ENCODE peak calls at places on chromosomes 13 and 19, in four cellular contexts. One of them, this sample, is unnamed.

GRCh38 chr13:75566658-75567057 is 17.1 kb downstream of the UCHL3 start:
- DNase-seq in SK-N-SH: peak
- DNase-seq in GM12878: no peak
- DNase-seq in K562: no peak
- DNase-seq in this sample: no peak

GRCh38 chr13:109743706-109744453 is 42.5 kb downstream of the IRS2 start:
- DNase-seq in SK-N-SH: peak
- DNase-seq in GM12878: no peak
- DNase-seq in K562: no peak
- DNase-seq in this sample: no peak

GRCh38 chr13:50677687-50678463 is 165.6 kb downstream of the DLEU7 start:
- DNase-seq in SK-N-SH: no peak
- DNase-seq in GM12878: no peak
- DNase-seq in K562: no peak
- DNase-seq in this sample: no peak

GRCh38 chr13:51605698-51606097 is 21.4 kb downstream of the WDFY2 start:
- DNase-seq in SK-N-SH: no peak
- DNase-seq in GM12878: no peak
- DNase-seq in K562: no peak
- DNase-seq in this sample: no peak

GRCh38 chr13:51879133-51879532 is 17.4 kb downstream of the CCDC70 start:
- DNase-seq in SK-N-SH: no peak
- DNase-seq in GM12878: no peak
- DNase-seq in K562: no peak
- DNase-seq in this sample: no peak

GRCh38 chr19:55689366-55690108 is 14.5 kb downstream of the EPN1 start:
- DNase-seq in SK-N-SH: no peak
- DNase-seq in GM12878: no peak
- DNase-seq in K562: no peak
- DNase-seq in this sample: no peak

GRCh38 chr19:49512970-49513745 is 697 bp downstream of the FCGRT start:
- DNase-seq in SK-N-SH: peak
- DNase-seq in GM12878: no peak
- DNase-seq in K562: no peak
- DNase-seq in this sample: peak

GRCh38 chr13:31982540-31982939 is 49.0 kb upstream of the FRY start:
- DNase-seq in SK-N-SH: peak
- DNase-seq in GM12878: no peak
- DNase-seq in K562: no peak
- DNase-seq in this sample: no peak

GRCh38 chr19:58429745-58430144 is 10.2 kb downstream of the ZNF132 start:
- DNase-seq in SK-N-SH: no peak
- DNase-seq in GM12878: no peak
- DNase-seq in K562: no peak
- DNase-seq in this sample: no peak

GRCh38 chr19:39200066-39200817 is 3.5 kb downstream of the NCCRP1 start:
- DNase-seq in SK-N-SH: no peak
- DNase-seq in GM12878: no peak
- DNase-seq in K562: no peak
- DNase-seq in this sample: no peak

GRCh38 chr19:4386038-4386782 is 14.1 kb downstream of the SH3GL1 start:
- DNase-seq in SK-N-SH: no peak
- DNase-seq in GM12878: no peak
- DNase-seq in K562: no peak
- DNase-seq in this sample: no peak

GRCh38 chr13:91154553-91154952 is 192.9 kb upstream of the MIR17HG start:
- DNase-seq in SK-N-SH: no peak
- DNase-seq in GM12878: no peak
- DNase-seq in K562: no peak
- DNase-seq in this sample: no peak

GRCh38 chr19:45645631-45646344 is 6.6 kb upstream of the EML2 start:
- DNase-seq in SK-N-SH: peak
- DNase-seq in GM12878: peak
- DNase-seq in K562: peak
- DNase-seq in this sample: peak

GRCh38 chr19:35122687-35123551 is 7.3 kb downstream of the FXYD3 start:
- DNase-seq in SK-N-SH: no peak
- DNase-seq in GM12878: no peak
- DNase-seq in K562: no peak
- DNase-seq in this sample: no peak

GRCh38 chr19:28290963-28291657 is 921.8 kb downstream of the UQCRFS1 start:
- DNase-seq in SK-N-SH: no peak
- DNase-seq in GM12878: no peak
- DNase-seq in K562: no peak
- DNase-seq in this sample: peak

GRCh38 chr13:24629320-24629719 is 50.9 kb upstream of the ATP12A start:
- DNase-seq in SK-N-SH: no peak
- DNase-seq in GM12878: no peak
- DNase-seq in K562: no peak
- DNase-seq in this sample: no peak

GRCh38 chr13:23354520-23354919 is 79.0 kb downstream of the SACS start:
- DNase-seq in SK-N-SH: no peak
- DNase-seq in GM12878: no peak
- DNase-seq in K562: no peak
- DNase-seq in this sample: no peak

GRCh38 chr13:45208132-45208531 is 7.3 kb upstream of the KCTD4 start:
- DNase-seq in SK-N-SH: no peak
- DNase-seq in GM12878: no peak
- DNase-seq in K562: no peak
- DNase-seq in this sample: no peak

GRCh38 chr19:2329162-2329505 is 650 bp downstream of the SPPL2B start:
- DNase-seq in SK-N-SH: peak
- DNase-seq in GM12878: no peak
- DNase-seq in K562: no peak
- DNase-seq in this sample: no peak

GRCh38 chr13:52845334-52845761 is 3.1 kb downstream of the PCDH8 start:
- DNase-seq in SK-N-SH: peak
- DNase-seq in GM12878: no peak
- DNase-seq in K562: no peak
- DNase-seq in this sample: peak

GRCh38 chr13:50626031-50626643 is 217.4 kb downstream of the DLEU7 start:
- DNase-seq in SK-N-SH: no peak
- DNase-seq in GM12878: no peak
- DNase-seq in K562: peak
- DNase-seq in this sample: no peak

GRCh38 chr13:79966502-79966901 is 374.4 kb downstream of the SPRY2 start:
- DNase-seq in SK-N-SH: no peak
- DNase-seq in GM12878: no peak
- DNase-seq in K562: no peak
- DNase-seq in this sample: peak

GRCh38 chr19:9070066-9070465 is 16.8 kb upstream of the OR1M1 start:
- DNase-seq in SK-N-SH: no peak
- DNase-seq in GM12878: no peak
- DNase-seq in K562: no peak
- DNase-seq in this sample: peak

GRCh38 chr19:43789029-43789428 is 8.3 kb upstream of the KCNN4 start:
- DNase-seq in SK-N-SH: no peak
- DNase-seq in GM12878: no peak
- DNase-seq in K562: no peak
- DNase-seq in this sample: peak

GRCh38 chr19:28508666-28509065 is 704.3 kb downstream of the UQCRFS1 start:
- DNase-seq in SK-N-SH: no peak
- DNase-seq in GM12878: no peak
- DNase-seq in K562: no peak
- DNase-seq in this sample: no peak

GRCh38 chr19:15337202-15337601 is 4.9 kb upstream of the BRD4 start:
- DNase-seq in SK-N-SH: no peak
- DNase-seq in GM12878: no peak
- DNase-seq in K562: no peak
- DNase-seq in this sample: no peak

GRCh38 chr13:41767801-41768200 is 193.1 kb downstream of the VWA8 start:
- DNase-seq in SK-N-SH: no peak
- DNase-seq in GM12878: no peak
- DNase-seq in K562: no peak
- DNase-seq in this sample: no peak
- TF ChIP-seq USF1 in SK-N-SH: no peak
- TF ChIP-seq USF1 in GM12878: no peak
- TF ChIP-seq USF1 in K562: no peak
- TF ChIP-seq USF1 in this sample: no peak

DNA sequence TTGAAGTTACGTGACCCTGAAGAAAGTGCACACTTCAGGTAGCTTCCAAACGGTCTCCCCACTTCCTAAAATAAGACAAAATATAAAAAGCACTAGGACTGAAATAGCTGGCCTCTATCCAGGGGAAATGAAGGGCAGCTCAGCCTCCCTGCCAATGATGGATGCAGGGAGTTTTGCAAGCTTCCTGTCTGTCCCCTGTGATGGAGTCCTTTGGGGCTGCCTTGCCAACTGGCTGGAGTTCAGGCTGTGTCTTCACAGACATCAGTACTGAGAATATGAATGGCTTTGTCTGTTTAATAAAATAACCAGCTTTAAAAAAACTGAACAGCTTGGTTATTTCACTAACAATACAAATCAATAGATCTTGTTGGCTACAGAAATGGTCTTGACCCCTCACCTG is 101.4 kb upstream of the GPR12 start:
- DNase-seq in SK-N-SH: no peak
- DNase-seq in GM12878: no peak
- DNase-seq in K562: no peak
- DNase-seq in this sample: no peak
- TF ChIP-seq USF1 in SK-N-SH: no peak
- TF ChIP-seq USF1 in GM12878: no peak
- TF ChIP-seq USF1 in K562: no peak
- TF ChIP-seq USF1 in this sample: no peak

GRCh38 chr13:29315847-29316246 is 279.6 kb downstream of the SLC7A1 start:
- DNase-seq in SK-N-SH: no peak
- DNase-seq in GM12878: no peak
- DNase-seq in K562: no peak
- DNase-seq in this sample: no peak

GRCh38 chr13:29319451-29319850 is 276.0 kb downstream of the SLC7A1 start:
- DNase-seq in SK-N-SH: no peak
- DNase-seq in GM12878: no peak
- DNase-seq in K562: no peak
- DNase-seq in this sample: peak
- TF ChIP-seq USF1 in SK-N-SH: no peak
- TF ChIP-seq USF1 in GM12878: no peak
- TF ChIP-seq USF1 in K562: no peak
- TF ChIP-seq USF1 in this sample: no peak

DNA sequence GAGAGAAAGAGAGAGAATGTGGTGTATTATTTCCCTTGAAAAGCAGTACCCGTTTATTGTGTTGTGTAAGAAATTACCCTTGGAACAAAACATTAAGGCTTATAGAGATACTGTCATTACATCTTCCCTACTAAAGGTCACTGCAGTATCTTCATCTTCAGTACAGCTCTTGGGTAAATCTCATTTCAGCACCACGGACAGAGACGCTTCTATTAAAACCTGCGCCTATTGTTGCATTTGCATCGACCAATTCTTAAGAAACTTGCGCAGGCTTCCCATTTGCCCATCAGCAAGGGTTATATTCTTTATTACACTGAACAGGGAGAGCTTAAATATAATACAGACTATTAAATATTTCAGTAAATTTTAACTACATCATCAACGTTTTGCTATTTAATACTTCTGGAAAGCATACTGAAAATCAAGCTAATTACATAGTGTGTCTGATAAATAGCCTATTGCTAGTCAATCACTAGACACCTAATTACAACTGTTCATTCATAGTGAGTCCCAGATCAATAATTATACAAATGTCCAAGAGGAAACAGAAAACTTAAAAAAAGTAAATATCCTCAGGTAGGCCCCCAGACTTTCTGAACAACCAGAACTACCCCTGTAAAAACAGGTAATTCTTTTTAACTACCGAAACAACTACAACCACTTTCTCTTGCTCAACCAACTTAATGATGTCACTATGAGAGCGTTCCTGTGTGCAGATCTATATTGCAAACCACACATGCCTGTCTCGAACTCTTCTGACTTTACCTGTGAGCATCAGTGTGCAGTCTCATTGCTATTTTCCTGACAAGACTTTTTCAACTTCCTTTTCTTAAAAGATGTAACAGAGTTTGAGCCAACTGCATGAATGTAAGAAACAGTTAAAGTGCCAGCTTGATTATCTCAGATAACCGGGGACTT is 350.5 kb downstream of the LIG4 start:
- DNase-seq in SK-N-SH: peak
- DNase-seq in GM12878: no peak
- DNase-seq in K562: peak
- DNase-seq in this sample: peak
- TF ChIP-seq USF1 in SK-N-SH: no peak
- TF ChIP-seq USF1 in GM12878: no peak
- TF ChIP-seq USF1 in K562: no peak
- TF ChIP-seq USF1 in this sample: no peak

GRCh38 chr19:10104130-10104513 is 1.6 kb upstream of the ANGPTL6 start:
- DNase-seq in SK-N-SH: no peak
- DNase-seq in GM12878: no peak
- DNase-seq in K562: peak
- DNase-seq in this sample: no peak

GRCh38 chr19:10105241-10106099 is 692 bp upstream of the PPAN start:
- DNase-seq in SK-N-SH: no peak
- DNase-seq in GM12878: peak
- DNase-seq in K562: peak
- DNase-seq in this sample: no peak

GRCh38 chr19:10102787-10103236 is 334 bp upstream of the ANGPTL6 start:
- DNase-seq in SK-N-SH: peak
- DNase-seq in GM12878: peak
- DNase-seq in K562: no peak
- DNase-seq in this sample: no peak

GRCh38 chr19:10106100-10106936 is at the start of gene PPAN:
- DNase-seq in SK-N-SH: peak
- DNase-seq in GM12878: peak
- DNase-seq in K562: peak
- DNase-seq in this sample: peak

GRCh38 chr19:10104665-10105221 is 1.4 kb upstream of the PPAN start:
- DNase-seq in SK-N-SH: no peak
- DNase-seq in GM12878: peak
- DNase-seq in K562: peak
- DNase-seq in this sample: no peak
- TF ChIP-seq USF1 in SK-N-SH: no peak
- TF ChIP-seq USF1 in GM12878: no peak
- TF ChIP-seq USF1 in K562: no peak
- TF ChIP-seq USF1 in this sample: no peak